ENCODE peak calls at places on chromosomes 13 and 19, in five cellular contexts. B, W, N, M and J are unnamed samples.

GRCh38 chr13:24261566-24261965 is 47.8 kb upstream of the C1QTNF9 start:
- DNase-seq in B (no peak), W (no peak), N (peak), M (no peak), J (no peak)

GRCh38 chr13:49604570-49604969 is 19.2 kb upstream of the RCBTB1 start:
- DNase-seq in B (no peak), W (no peak), N (no peak), M (no peak), J (no peak)

GRCh38 chr13:27309967-27310598 is 39.5 kb downstream of the RASL11A start:
- DNase-seq in B (no peak), W (no peak), N (no peak), M (no peak), J (no peak)

GRCh38 chr13:45683701-45684100 is 18.4 kb upstream of the CBY2 start:
- DNase-seq in B (no peak), W (no peak), N (no peak), M (no peak), J (no peak)

GRCh38 chr19:30091856-30092255 is 149.8 kb downstream of the URI1 start:
- DNase-seq in B (no peak), W (no peak), N (no peak), M (no peak), J (no peak)

GRCh38 chr13:45331981-45332830 is 8.8 kb downstream of the TPT1 start:
- DNase-seq in B (no peak), W (peak), N (no peak), M (no peak), J (no peak)

GRCh38 chr19:17332677-17333581 is 1.7 kb downstream of the ANO8 start:
- DNase-seq in B (no peak), W (no peak), N (no peak), M (no peak), J (no peak)

GRCh38 chr19:57813919-57814504 is 701 bp downstream of the ZNF552 start:
- DNase-seq in B (no peak), W (no peak), N (no peak), M (no peak), J (no peak)

GRCh38 chr13:26881154-26881553 is 120.6 kb upstream of the GPR12 start:
- DNase-seq in B (no peak), W (no peak), N (no peak), M (no peak), J (no peak)

GRCh38 chr13:72932250-72932649 is 126.6 kb upstream of the KLF5 start:
- DNase-seq in B (no peak), W (no peak), N (no peak), M (no peak), J (no peak)

GRCh38 chr13:62799038-62799535 is 1383.4 kb upstream of the PCDH20 start:
- DNase-seq in B (no peak), W (no peak), N (no peak), M (no peak), J (no peak)

GRCh38 chr19:23481043-23481442 is 85.8 kb upstream of the ZNF91 start:
- DNase-seq in B (no peak), W (no peak), N (no peak), M (no peak), J (no peak)

GRCh38 chr19:18775586-18776287 is 15.4 kb downstream of the COMP start:
- DNase-seq in B (no peak), W (no peak), N (no peak), M (no peak), J (no peak)

GRCh38 chr13:78603240-78603947 is at the start of gene POU4F1:
- DNase-seq in B (peak), W (peak), N (peak), M (peak), J (no peak)

GRCh38 chr13:81686877-81687276 is 1346.0 kb upstream of the SPRY2 start:
- DNase-seq in B (no peak), W (peak), N (no peak), M (peak), J (no peak)